ENCODE peak calls at places on chromosomes 6 and 20, in five cellular contexts. O, H, D, Y and F are unnamed samples.

GRCh38 chr6:441126-441920 is 49.8 kb downstream of the IRF4 start:
- DNase-seq in O (no peak), H (no peak), D (no peak), Y (no peak), F (no peak)

GRCh38 chr20:50338479-50339195 is 148.0 kb downstream of the CEBPB start:
- DNase-seq in O (no peak), H (peak), D (peak), Y (peak), F (peak)

GRCh38 chr20:46264391-46265266 is 43.7 kb downstream of the CDH22 start:
- DNase-seq in O (peak), H (no peak), D (no peak), Y (no peak), F (no peak)

GRCh38 chr20:57656252-57656820 is 36.1 kb upstream of the ZBP1 start:
- DNase-seq in O (no peak), H (no peak), D (no peak), Y (no peak), F (peak)

GRCh38 chr20:51529758-51530157 is 12.8 kb downstream of the NFATC2 start:
- DNase-seq in O (no peak), H (peak), D (no peak), Y (peak), F (no peak)

GRCh38 chr6:46098678-46099077 is 31.1 kb upstream of the ENPP4 start:
- DNase-seq in O (peak), H (no peak), D (peak), Y (no peak), F (no peak)

GRCh38 chr6:121592955-121593665 is 157.7 kb downstream of the GJA1 start:
- DNase-seq in O (peak), H (no peak), D (peak), Y (no peak), F (no peak)

GRCh38 chr6:133184798-133185380 is 56.3 kb upstream of the EYA4 start:
- DNase-seq in O (no peak), H (no peak), D (peak), Y (no peak), F (no peak)

GRCh38 chr6:40350942-40351217 is 236.3 kb downstream of the LRFN2 start:
- DNase-seq in O (no peak), H (no peak), D (no peak), Y (no peak), F (no peak)

GRCh38 chr20:25247666-25248500 is at the start of gene PYGB:
- DNase-seq in O (peak), H (peak), D (peak), Y (peak), F (peak)

GRCh38 chr20:43752561-43753301 is 25.9 kb upstream of the GTSF1L start:
- DNase-seq in O (no peak), H (no peak), D (peak), Y (peak), F (peak)

GRCh38 chr6:1773697-1774096 is 164.0 kb downstream of the FOXC1 start:
- DNase-seq in O (no peak), H (no peak), D (no peak), Y (no peak), F (no peak)

GRCh38 chr6:72466971-72467566 is 154.8 kb upstream of the KCNQ5 start:
- DNase-seq in O (peak), H (no peak), D (peak), Y (no peak), F (no peak)

GRCh38 chr6:37254881-37255280 is 2.7 kb upstream of the TBC1D22B start:
- DNase-seq in O (no peak), H (no peak), D (no peak), Y (no peak), F (no peak)